ENCODE peak calls at places on chromosomes 5 and 9, in seven cellular contexts. R, O, N, X, J, M and C are unnamed samples.

GRCh38 chr9:35649431-35650340 is 1.0 kb downstream of the SIT1 start:
- DNase-seq in O (peak), N (no peak), J (peak), R (peak), M (peak), X (no peak), C (no peak)

GRCh38 chr9:109110326-109111014 is 9.3 kb downstream of the TMEM245 start:
- DNase-seq in O (no peak), X (no peak), R (peak), M (no peak), N (no peak), J (no peak), C (no peak)

GRCh38 chr9:106019702-106020101 is 325.4 kb downstream of the TMEM38B start:
- DNase-seq in X (no peak), J (no peak), N (no peak), R (no peak), O (no peak), M (no peak), C (no peak)

GRCh38 chr9:106587021-106587420 is 275.9 kb upstream of the ZNF462 start:
- DNase-seq in X (no peak), J (no peak), M (no peak), R (peak), O (no peak), N (no peak), C (no peak)

GRCh38 chr9:98300611-98301010 is 45.2 kb upstream of the TBC1D2 start:
- DNase-seq in O (no peak), R (no peak), J (no peak), N (no peak), X (no peak), M (no peak), C (no peak)

GRCh38 chr9:98491778-98492177 is 217.0 kb downstream of the GABBR2 start:
- DNase-seq in O (no peak), R (peak), N (no peak), J (no peak), X (no peak), M (no peak), C (no peak)

GRCh38 chr9:136618578-136619547 is 43.9 kb upstream of the EGFL7 start:
- DNase-seq in R (no peak), M (no peak), N (no peak), O (no peak), J (peak), X (no peak), C (peak)

GRCh38 chr5:78009937-78010527 is 233.9 kb upstream of the TBCA start:
- DNase-seq in J (no peak), N (no peak), O (no peak), M (no peak), X (no peak), R (peak), C (no peak)

GRCh38 chr9:80077059-80077458 is 505.3 kb downstream of the TLE4 start:
- DNase-seq in X (no peak), O (no peak), R (no peak), J (no peak), N (no peak), M (no peak), C (no peak)

GRCh38 chr5:93831449-93831848 is 90.0 kb upstream of the POU5F2 start:
- DNase-seq in J (no peak), N (no peak), O (no peak), M (no peak), R (peak), X (no peak), C (no peak)

GRCh38 chr5:76177974-76178373 is 94.8 kb downstream of the SV2C start:
- DNase-seq in M (no peak), O (no peak), N (no peak), R (no peak), X (no peak), J (no peak), C (no peak)

GRCh38 chr5:134975843-134976242 is 8.1 kb downstream of the CATSPER3 start:
- DNase-seq in X (no peak), R (no peak), M (no peak), N (no peak), J (no peak), O (no peak), C (no peak)

GRCh38 chr9:107907261-107907660 is 417.7 kb upstream of the KLF4 start:
- DNase-seq in R (no peak), M (no peak), J (no peak), X (no peak), O (no peak), N (no peak), C (no peak)

GRCh38 chr5:141409598-141410306 is 1.9 kb downstream of the PCDHGB6 start:
- DNase-seq in O (no peak), R (no peak), M (no peak), J (no peak), N (no peak), X (no peak), C (no peak)

GRCh38 chr5:78972654-78973428 is 12.3 kb downstream of the ARSB start:
- DNase-seq in R (peak), X (peak), M (peak), J (no peak), N (peak), O (no peak), C (no peak)

GRCh38 chr9:112784020-112784788 is 33.6 kb downstream of the SNX30 start:
- DNase-seq in O (no peak), N (peak), X (no peak), J (no peak), R (peak), M (no peak), C (no peak)

GRCh38 chr5:77316871-77317661 is 106.6 kb downstream of the PDE8B start:
- DNase-seq in X (no peak), R (peak), J (no peak), O (no peak), M (no peak), N (no peak), C (no peak)

GRCh38 chr9:115423646-115424045 is 305.7 kb upstream of the TNC start:
- DNase-seq in M (no peak), O (no peak), N (no peak), J (no peak), X (no peak), R (peak), C (no peak)

GRCh38 chr5:79436224-79436623 is 77.7 kb downstream of the HOMER1 start:
- DNase-seq in X (no peak), O (no peak), J (no peak), R (peak), M (no peak), N (no peak), C (no peak)

GRCh38 chr5:36739751-36740221 is 133.4 kb downstream of the SLC1A3 start:
- DNase-seq in J (peak), X (peak), M (peak), O (peak), N (peak), R (peak), C (no peak)

GRCh38 chr5:132829742-132830435 is 558 bp downstream of the SHROOM1 start:
- DNase-seq in O (peak), M (peak), X (peak), N (peak), J (peak), R (peak), C (peak)

GRCh38 chr5:112921031-112921832 is 795 bp downstream of the REEP5 start:
- DNase-seq in M (peak), J (peak), N (peak), R (peak), X (peak), O (peak), C (no peak)

GRCh38 chr9:126773004-126773607 is 31.7 kb upstream of the ZBTB43 start:
- DNase-seq in O (no peak), X (no peak), R (peak), N (peak), J (no peak), M (no peak), C (no peak)

GRCh38 chr9:126775926-126776325 is 28.9 kb upstream of the ZBTB43 start:
- DNase-seq in M (no peak), X (no peak), R (no peak), J (no peak), N (no peak), O (no peak), C (no peak)

GRCh38 chr9:126781717-126782388 is 23.0 kb upstream of the ZBTB43 start:
- DNase-seq in R (peak), N (peak), J (peak), M (peak), O (peak), X (peak), C (no peak)

GRCh38 chr9:126781186-126781585 is 23.7 kb upstream of the ZBTB43 start:
- DNase-seq in R (no peak), X (no peak), M (no peak), N (no peak), J (no peak), O (no peak), C (no peak)

DNA sequence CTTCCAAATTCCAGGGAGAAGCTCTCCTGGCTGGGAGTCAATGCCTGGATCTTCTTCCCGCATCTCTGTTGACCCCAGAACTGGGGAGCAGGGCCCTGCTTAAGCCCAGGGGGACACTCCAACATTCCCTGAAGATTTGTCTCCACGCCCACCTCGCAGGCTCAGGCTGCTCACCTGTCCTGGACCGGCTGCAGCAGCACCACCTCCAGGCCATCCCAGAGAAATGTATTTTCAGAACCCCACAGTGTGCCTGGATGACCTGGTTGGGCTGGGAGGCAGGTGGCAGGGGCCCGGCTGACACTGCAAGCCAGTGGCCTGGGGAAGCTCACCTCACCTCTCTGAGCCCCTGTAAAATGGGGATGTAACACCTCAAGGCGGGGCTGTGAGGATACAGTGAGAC is 27.1 kb upstream of the ZBTB43 start:
- DNase-seq in N (no peak), J (no peak), R (no peak), M (no peak), X (no peak), O (no peak), C (no peak)
- TF ChIP-seq CTCF in N (peak), J (peak), R (peak), M (no peak), X (no peak), O (no peak), C (peak)

GRCh38 chr5:160643588-160643987 is 208.4 kb downstream of the ATP10B start:
- DNase-seq in N (no peak), O (no peak), J (no peak), R (no peak), M (no peak), X (no peak), C (no peak)

GRCh38 chr5:160638141-160638742 is 213.8 kb downstream of the ATP10B start:
- DNase-seq in J (no peak), O (no peak), N (no peak), M (no peak), R (no peak), X (no peak), C (no peak)

GRCh38 chr5:160641405-160641804 is 210.6 kb downstream of the ATP10B start:
- DNase-seq in X (no peak), O (no peak), N (no peak), M (no peak), R (no peak), J (no peak), C (no peak)

GRCh38 chr5:160637357-160637756 is 214.7 kb downstream of the ATP10B start:
- DNase-seq in J (no peak), M (no peak), O (no peak), X (no peak), R (no peak), N (no peak), C (no peak)

GRCh38 chr5:160640417-160640816 is 211.6 kb downstream of the ATP10B start:
- DNase-seq in N (no peak), X (no peak), M (no peak), R (no peak), O (no peak), J (no peak), C (no peak)
- H3K4me3 ChIP-seq in N (no peak), X (no peak), M (no peak), R (no peak), O (no peak), J (no peak), C (no peak)

GRCh38 chr5:124737651-124738050 is 8.8 kb downstream of the ZNF608 start:
- DNase-seq in X (no peak), R (no peak), J (no peak), M (no peak), O (no peak), N (no peak), C (no peak)
- TF ChIP-seq CTCF in X (no peak), R (no peak), J (no peak), M (no peak), O (no peak), N (no peak), C (no peak)

DNA sequence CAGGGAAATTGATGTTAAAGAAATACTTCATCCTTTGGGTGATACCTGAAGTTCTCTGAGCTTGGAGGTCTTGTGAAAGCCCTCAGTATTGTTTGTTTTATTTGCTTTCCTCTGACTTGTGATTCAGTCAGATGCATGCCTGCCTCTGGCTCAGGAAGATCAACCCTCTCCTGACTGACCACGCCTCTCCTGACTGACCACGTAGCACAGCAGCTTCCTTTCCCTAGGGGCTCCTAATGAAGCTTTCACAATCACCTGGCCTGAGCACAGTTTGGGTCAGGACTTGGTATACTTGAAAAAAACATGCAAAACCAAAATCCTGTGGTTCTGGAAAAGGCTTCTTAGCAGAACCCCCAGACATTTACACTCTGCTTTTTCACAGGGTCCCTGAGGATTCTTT is 3.8 kb downstream of the TGFBI start:
- DNase-seq in R (peak), X (no peak), N (no peak), M (peak), J (no peak), O (no peak), C (no peak)
- H3K4me3 ChIP-seq in R (no peak), X (no peak), N (peak), M (no peak), J (no peak), O (no peak), C (no peak)

GRCh38 chr5:1010181-1010510 is 1.5 kb downstream of the NKD2 start:
- DNase-seq in M (no peak), X (no peak), O (peak), N (no peak), J (no peak), R (no peak), C (no peak)
- TF ChIP-seq CTCF in M (no peak), X (no peak), O (no peak), N (no peak), J (no peak), R (no peak), C (no peak)

GRCh38 chr5:151683444-151683843 is 3.3 kb downstream of the SPARC start:
- DNase-seq in M (no peak), O (no peak), N (no peak), J (no peak), R (no peak), X (no peak), C (no peak)
- H3K4me3 ChIP-seq in M (peak), O (peak), N (no peak), J (no peak), R (peak), X (no peak), C (no peak)

GRCh38 chr5:58330781-58331180 is 129.1 kb downstream of the PLK2 start:
- DNase-seq in X (no peak), N (no peak), M (no peak), O (no peak), J (no peak), R (no peak), C (no peak)

GRCh38 chr5:58341485-58341884 is 118.4 kb downstream of the PLK2 start:
- DNase-seq in J (no peak), O (no peak), M (no peak), X (no peak), N (no peak), R (no peak), C (no peak)

GRCh38 chr5:58334035-58334434 is 125.9 kb downstream of the PLK2 start:
- DNase-seq in J (no peak), O (no peak), R (no peak), N (no peak), M (no peak), X (no peak), C (no peak)

GRCh38 chr5:58335518-58335917 is 124.4 kb downstream of the PLK2 start:
- DNase-seq in J (no peak), R (peak), X (no peak), O (no peak), M (no peak), N (no peak), C (no peak)
- TF ChIP-seq CTCF in J (peak), R (peak), X (no peak), O (no peak), M (no peak), N (no peak), C (no peak)

DNA sequence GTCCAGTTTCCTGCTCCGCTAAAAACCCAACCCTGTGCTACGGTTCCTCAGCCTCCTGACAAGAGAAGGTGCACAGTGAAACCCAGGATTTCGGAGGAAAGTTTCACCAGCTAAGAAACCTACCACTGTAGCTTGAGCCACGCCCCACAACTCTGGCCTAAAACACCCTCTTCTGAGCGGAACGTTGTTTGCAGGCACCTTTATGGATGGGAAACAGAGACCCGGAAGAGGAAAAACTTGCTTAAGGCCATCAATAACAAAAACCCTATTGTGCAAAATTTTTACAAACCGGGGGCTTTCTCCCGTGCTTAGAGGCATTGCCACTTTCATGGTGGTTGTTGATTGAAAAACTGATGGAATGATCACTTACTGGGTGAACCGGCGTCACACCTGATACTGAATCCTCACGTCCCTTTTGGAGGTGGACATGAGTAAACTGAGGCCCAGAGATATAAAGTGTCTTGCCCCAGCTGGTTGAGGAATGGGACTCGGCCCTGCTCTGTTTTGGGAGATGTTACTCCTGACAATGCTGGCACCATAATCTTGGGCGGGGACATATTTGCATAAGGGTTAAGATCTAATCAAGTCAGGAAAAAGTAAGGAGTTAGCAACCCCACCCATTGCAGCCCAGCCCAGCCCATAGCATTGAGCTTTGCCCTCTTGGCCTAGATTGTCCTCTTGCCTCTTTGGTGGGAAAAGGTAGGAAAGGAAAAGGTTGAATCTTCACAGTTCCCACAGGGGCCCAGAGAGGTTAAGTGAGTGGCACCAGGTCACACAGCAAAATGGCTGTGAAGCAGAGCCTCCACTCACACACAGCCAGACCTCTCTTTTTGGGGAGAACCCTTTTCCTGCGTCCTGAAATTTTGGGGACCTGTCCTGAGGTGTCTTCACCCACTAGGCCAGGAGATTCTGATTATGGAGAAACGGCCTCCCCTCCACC is 23.2 kb upstream of the PTGS1 start:
- DNase-seq in X (no peak), M (no peak), J (no peak), O (no peak), N (no peak), R (peak), C (no peak)
- H3K4me3 ChIP-seq in X (peak), M (peak), J (no peak), O (peak), N (peak), R (peak), C (peak)

DNA sequence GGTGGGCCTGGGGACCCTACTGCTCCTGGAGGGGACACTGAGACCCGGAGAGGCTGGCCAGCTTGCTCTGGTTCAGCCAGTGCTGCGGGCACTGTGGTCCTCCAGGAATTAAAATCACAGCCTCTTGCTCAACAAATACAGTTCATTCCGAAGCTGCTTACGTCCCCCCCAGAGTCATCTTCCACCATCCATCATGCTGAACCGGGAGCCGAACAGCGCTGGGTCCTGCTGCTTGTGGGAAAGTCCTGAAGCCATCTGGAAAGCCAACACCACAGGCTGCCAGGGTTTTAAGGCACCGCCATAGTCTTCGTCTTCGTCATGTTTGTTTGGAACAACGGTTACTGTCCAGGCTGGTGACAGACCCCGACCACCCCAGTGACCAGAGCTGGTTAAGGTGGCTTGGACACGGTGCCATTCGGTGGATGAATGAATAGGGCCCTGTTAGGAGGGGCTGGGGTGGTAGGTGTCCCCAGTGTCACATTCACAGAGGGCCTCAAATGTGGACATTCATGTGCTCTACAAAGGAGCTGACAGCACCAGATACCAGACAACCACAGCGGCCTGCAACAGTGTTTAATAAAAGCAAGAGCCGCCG is 81.6 kb upstream of the PHYKPL start:
- DNase-seq in N (no peak), R (no peak), M (peak), X (no peak), J (no peak), O (no peak), C (no peak)
- TF ChIP-seq CTCF in N (no peak), R (no peak), M (no peak), X (no peak), J (no peak), O (no peak), C (no peak)